ENCODE peak calls at places on chromosomes 11 and 22, in five cellular contexts. V is T-helper 1 cell; J is occipital lobe; D is stimulated activated CD4-positive, alpha-beta T cell treated with anti-CD3 and anti-CD28 coated beads, Interleukin-15, amount 100 ng/mL, for 24 hours; Q is Peyer's patch. M is an unnamed sample.

GRCh38 chr11:6320411-6321207 is at the start of gene CAVIN3:
- DNase-seq in V (no peak), J (no peak), D (peak), Q (peak), M (no peak)

GRCh38 chr22:49513358-49513851 is 314.3 kb downstream of the BRD1 start:
- DNase-seq in V (no peak), J (no peak), D (no peak), Q (peak), M (no peak)

GRCh38 chr11:121563900-121564822 is 111.4 kb upstream of the SORL1-AS1 start:
- DNase-seq in V (no peak), J (no peak), D (no peak), Q (no peak), M (no peak)

GRCh38 chr11:614583-615452 is 932 bp downstream of the IRF7 start:
- DNase-seq in V (no peak), J (no peak), D (no peak), Q (no peak), M (no peak)

GRCh38 chr22:17912942-17913704 is 111.2 kb downstream of the MICAL3 start:
- DNase-seq in V (no peak), J (no peak), D (no peak), Q (peak), M (no peak)

GRCh38 chr22:17562906-17563870 is at the start of gene SLC25A18:
- DNase-seq in V (no peak), J (peak), D (no peak), Q (peak), M (no peak)

GRCh38 chr11:134541951-134542350 is 129.9 kb upstream of the B3GAT1 start:
- DNase-seq in V (no peak), J (no peak), D (no peak), Q (no peak), M (no peak)

GRCh38 chr11:129739339-129739738 is 76.3 kb upstream of the TMEM45B start:
- DNase-seq in V (no peak), J (no peak), D (no peak), Q (no peak), M (no peak)

GRCh38 chr22:45600791-45601730 is 70.6 kb upstream of the ATXN10 start:
- DNase-seq in V (no peak), J (no peak), D (no peak), Q (no peak), M (no peak)

GRCh38 chr22:47835726-47836125 is 1073.3 kb downstream of the TBC1D22A start:
- DNase-seq in V (no peak), J (no peak), D (no peak), Q (no peak), M (no peak)

GRCh38 chr11:113241190-113242051 is 73.0 kb upstream of the TTC12 start:
- DNase-seq in V (no peak), J (no peak), D (no peak), Q (no peak), M (no peak)

GRCh38 chr11:131841028-131841427 is 470.6 kb downstream of the NTM start:
- DNase-seq in V (no peak), J (no peak), D (no peak), Q (no peak), M (no peak)

GRCh38 chr11:67409781-67410368 is 5.6 kb upstream of the CARNS1 start:
- DNase-seq in V (no peak), J (no peak), D (no peak), Q (peak), M (no peak)

GRCh38 chr11:31355817-31356216 is 13.7 kb downstream of the DCDC1 start:
- DNase-seq in V (no peak), J (no peak), D (no peak), Q (no peak), M (no peak)

GRCh38 chr11:80584661-80585060 is 1143.8 kb upstream of the TENM4 start:
- DNase-seq in V (no peak), J (no peak), D (no peak), Q (no peak), M (no peak)

GRCh38 chr11:336666-337002 is 16.0 kb upstream of the IFITM3 start:
- DNase-seq in V (no peak), J (no peak), D (no peak), Q (peak), M (no peak)

GRCh38 chr11:108857382-108857781 is 192.5 kb downstream of the DDX10 start:
- DNase-seq in V (no peak), J (no peak), D (no peak), Q (no peak), M (no peak)

GRCh38 chr22:39318507-39319283 is 728 bp downstream of the RPL3 start:
- DNase-seq in V (peak), J (no peak), D (no peak), Q (peak), M (no peak)

GRCh38 chr11:92297551-92298237 is 73.1 kb downstream of the FAT3 start:
- DNase-seq in V (no peak), J (no peak), D (no peak), Q (no peak), M (no peak)